ENCODE peak calls at places on chromosomes 2 and 18, in five cellular contexts. H, G, I, F and E are unnamed samples.

GRCh38 chr18:74289946-74290478 is 1.8 kb downstream of the CYB5A start:
- DNase-seq in G (no peak), H (no peak), F (no peak), I (no peak), E (no peak)

GRCh38 chr2:241002275-241003046 is 4.0 kb downstream of the SNED1 start:
- DNase-seq in I (no peak), F (no peak), G (no peak), H (no peak), E (no peak)

GRCh38 chr2:159574246-159574645 is 42.1 kb downstream of the BAZ2B start:
- DNase-seq in H (no peak), I (no peak), G (peak), F (no peak), E (peak)

GRCh38 chr2:205496777-205497176 is 185.5 kb upstream of the NRP2 start:
- DNase-seq in F (no peak), G (peak), H (no peak), I (no peak), E (peak)

GRCh38 chr18:8391068-8391467 is 218.2 kb upstream of the RAB12 start:
- DNase-seq in F (no peak), G (no peak), H (no peak), I (no peak), E (peak)

GRCh38 chr2:148540022-148540421 is 104.5 kb upstream of the EPC2 start:
- DNase-seq in G (no peak), I (no peak), H (no peak), F (no peak), E (no peak)

GRCh38 chr2:127607399-127607908 is 38.5 kb upstream of the GPR17 start:
- DNase-seq in I (no peak), G (no peak), H (no peak), F (no peak), E (no peak)

GRCh38 chr2:158782616-158783015 is 12.5 kb upstream of the DAPL1 start:
- DNase-seq in G (peak), F (no peak), H (peak), I (no peak), E (peak)

GRCh38 chr18:74896390-74896991 is 298.8 kb downstream of the ZNF407 start:
- DNase-seq in I (peak), H (peak), F (peak), G (peak), E (no peak)

GRCh38 chr2:214934006-214934405 is 124.5 kb upstream of the BARD1 start:
- DNase-seq in G (peak), H (no peak), F (no peak), I (no peak), E (peak)

GRCh38 chr18:10169064-10169562 is 255.3 kb downstream of the VAPA start:
- DNase-seq in I (no peak), F (no peak), G (peak), H (peak), E (peak)

GRCh38 chr2:128291161-128291843 is 27.4 kb downstream of the HS6ST1 start:
- DNase-seq in H (no peak), I (no peak), F (no peak), G (no peak), E (no peak)

GRCh38 chr2:24969784-24970183 is 2.0 kb downstream of the DNAJC27 start:
- DNase-seq in F (no peak), G (peak), H (no peak), I (no peak), E (no peak)

GRCh38 chr2:38076710-38077430 is 919 bp upstream of the CYP1B1 start:
- DNase-seq in G (peak), F (peak), H (peak), I (no peak), E (peak)

GRCh38 chr2:144703852-144704324 is 184.0 kb upstream of the ZEB2 start:
- DNase-seq in F (no peak), G (peak), I (no peak), H (peak), E (peak)

GRCh38 chr2:192124576-192124975 is 70.2 kb downstream of the TMEFF2 start:
- DNase-seq in F (no peak), G (peak), I (no peak), H (peak), E (peak)

GRCh38 chr18:72869786-72870185 is 2.0 kb upstream of the NETO1 start:
- DNase-seq in G (no peak), H (no peak), I (no peak), F (peak), E (no peak)
- TF ChIP-seq EZH2 in G (no peak), H (no peak), I (no peak), F (no peak), E (no peak)

DNA sequence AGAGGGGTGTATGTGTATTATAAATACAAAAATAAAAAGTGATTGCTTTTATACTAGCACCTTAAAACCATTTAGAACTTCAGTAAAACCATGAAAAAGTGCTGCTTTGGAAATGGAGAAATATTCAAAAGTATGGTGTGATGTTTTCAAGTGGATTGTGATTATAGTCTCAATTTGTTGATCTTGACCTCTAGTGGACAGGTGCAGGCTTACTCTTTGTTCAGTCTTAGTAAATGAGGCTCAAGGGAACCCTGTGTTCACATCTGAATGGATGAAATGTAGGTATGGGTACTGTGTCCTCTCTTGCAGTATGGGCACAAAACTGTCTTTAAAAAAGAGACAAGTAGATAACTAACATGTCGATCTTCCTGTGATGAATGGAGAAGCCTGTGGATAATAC is 145.8 kb downstream of the MCFD2 start:
- DNase-seq in F (no peak), H (no peak), I (no peak), G (no peak), E (no peak)
- H3K4me3 ChIP-seq in F (no peak), H (no peak), I (no peak), G (peak), E (no peak)

DNA sequence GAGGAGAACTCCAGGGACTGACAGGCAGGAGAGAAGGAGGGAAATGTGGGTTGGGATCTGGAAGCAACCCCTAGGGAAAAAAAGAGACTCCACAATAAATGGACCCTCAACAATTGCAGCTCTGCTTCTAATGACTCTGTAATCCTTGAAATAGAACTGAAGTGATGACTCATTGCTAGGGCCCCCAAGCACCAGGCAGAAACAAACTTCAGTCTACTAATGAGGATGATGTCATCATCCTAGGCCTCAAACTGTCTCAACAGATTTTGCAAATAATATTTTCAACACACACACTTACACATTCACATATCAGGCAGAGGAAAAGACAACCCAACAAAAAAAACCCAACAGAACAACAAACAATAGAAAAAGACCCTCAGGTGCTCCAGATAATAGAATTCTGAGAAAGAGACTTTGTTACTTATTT is 143.3 kb downstream of the HDAC4 start:
- DNase-seq in H (peak), F (no peak), I (no peak), G (peak), E (peak)
- H3K27ac ChIP-seq in H (no peak), F (no peak), I (no peak), G (peak), E (peak)

GRCh38 chr2:176164803-176165597 is 7.9 kb downstream of the HOXD3 start:
- DNase-seq in G (no peak), I (peak), F (peak), H (no peak), E (peak)
- TF ChIP-seq EZH2 in G (no peak), I (peak), F (peak), H (peak), E (peak)

GRCh38 chr18:35352778-35353177 is 8.6 kb upstream of the ZNF24 start:
- DNase-seq in I (no peak), G (no peak), F (no peak), H (no peak), E (no peak)

GRCh38 chr18:35352283-35352682 is 8.1 kb upstream of the ZNF24 start:
- DNase-seq in G (no peak), F (no peak), H (no peak), I (no peak), E (no peak)

GRCh38 chr18:35355140-35355618 is 11.0 kb upstream of the ZNF24 start:
- DNase-seq in F (peak), H (peak), I (peak), G (peak), E (peak)
- H3K4me3 ChIP-seq in F (no peak), H (no peak), I (no peak), G (peak), E (peak)

GRCh38 chr2:10581990-10582389 is 107.8 kb downstream of the NOL10 start:
- DNase-seq in H (no peak), G (no peak), F (no peak), I (no peak), E (no peak)
- H3K27ac ChIP-seq in H (no peak), G (no peak), F (no peak), I (no peak), E (no peak)

DNA sequence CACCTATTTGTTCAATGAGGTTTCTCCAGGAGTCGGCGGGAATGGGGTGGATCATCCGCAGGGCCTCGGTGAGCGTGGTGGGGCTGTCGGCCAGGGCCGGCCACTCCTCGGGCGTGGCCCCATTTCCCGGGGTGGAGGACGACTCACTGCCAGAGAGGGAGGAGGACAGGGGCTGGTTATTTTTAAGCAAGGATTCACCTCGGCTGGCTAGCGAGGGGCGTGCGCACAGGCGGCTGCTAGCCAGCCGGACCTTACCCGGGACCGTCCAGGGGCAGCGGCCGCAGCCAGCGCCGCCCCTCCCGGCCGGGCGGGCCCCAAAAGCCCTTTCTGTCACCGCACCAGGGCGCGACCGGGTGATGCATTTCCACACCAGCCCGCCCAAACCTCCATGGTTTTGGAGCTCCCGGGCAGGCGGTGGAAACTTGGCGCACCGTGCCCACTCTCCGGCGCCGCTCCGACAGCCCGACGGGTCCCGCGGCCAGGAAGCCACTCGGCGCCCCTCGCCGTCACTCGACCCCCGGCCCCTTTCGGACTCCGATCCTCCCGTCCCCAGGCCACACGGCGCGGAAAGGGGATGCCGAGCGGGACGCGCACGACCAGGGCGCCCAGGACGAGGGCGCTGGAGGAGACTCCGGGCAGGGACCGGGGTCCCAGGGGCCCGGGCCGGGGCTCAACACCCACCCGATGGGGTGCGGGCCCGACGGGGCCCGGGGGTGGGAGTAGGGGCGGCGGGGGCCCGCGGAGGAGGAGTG is 57.2 kb downstream of the SNORC start:
- DNase-seq in H (peak), G (peak), I (peak), F (peak), E (no peak)
- TF ChIP-seq EZH2 in H (no peak), G (peak), I (peak), F (peak), E (peak)